ENCODE peak calls at places on chromosomes 2 and 18, in seven cellular contexts. G, S, R, O, Y, A and J are unnamed samples.

GRCh38 chr18:75211721-75212625 is 1.4 kb downstream of the TSHZ1 start:
- DNase-seq in G (peak), S (no peak), R (no peak), O (no peak), Y (peak), A (no peak), J (peak)

GRCh38 chr18:74541703-74542555 is 7.6 kb downstream of the CNDP1 start:
- DNase-seq in G (no peak), S (no peak), R (no peak), O (peak), Y (no peak), A (no peak), J (no peak)

GRCh38 chr2:159140070-159140774 is 146.3 kb downstream of the WDSUB1 start:
- DNase-seq in G (peak), S (no peak), R (no peak), O (no peak), Y (no peak), A (no peak), J (no peak)

GRCh38 chr2:169732583-169733358 is 861 bp upstream of the KLHL23 start:
- DNase-seq in G (no peak), S (no peak), R (no peak), O (no peak), Y (peak), A (no peak), J (no peak)

GRCh38 chr2:5467506-5467905 is 224.7 kb upstream of the SOX11 start:
- DNase-seq in G (no peak), S (no peak), R (no peak), O (no peak), Y (no peak), A (no peak), J (no peak)

GRCh38 chr18:49212819-49213218 is 247.6 kb downstream of the DYM start:
- DNase-seq in G (no peak), S (no peak), R (peak), O (no peak), Y (no peak), A (no peak), J (no peak)

GRCh38 chr2:166404831-166405568 is 29.3 kb upstream of the SCN9A start:
- DNase-seq in G (no peak), S (no peak), R (no peak), O (no peak), Y (no peak), A (no peak), J (no peak)

GRCh38 chr2:191582355-191582754 is 95.6 kb upstream of the NABP1 start:
- DNase-seq in G (no peak), S (no peak), R (peak), O (no peak), Y (no peak), A (peak), J (no peak)

GRCh38 chr18:48851563-48851962 is 99.2 kb downstream of the SMAD7 start:
- DNase-seq in G (no peak), S (no peak), R (no peak), O (peak), Y (peak), A (no peak), J (peak)

GRCh38 chr18:79583984-79584401 is 95.6 kb upstream of the CTDP1 start:
- DNase-seq in G (no peak), S (peak), R (no peak), O (no peak), Y (no peak), A (no peak), J (no peak)

GRCh38 chr2:162490052-162490717 is 146.3 kb downstream of the GCA start:
- DNase-seq in G (no peak), S (no peak), R (no peak), O (no peak), Y (peak), A (no peak), J (peak)

GRCh38 chr18:57846258-57846657 is 43.1 kb upstream of the ATP8B1 start:
- DNase-seq in G (peak), S (no peak), R (no peak), O (no peak), Y (no peak), A (no peak), J (no peak)

GRCh38 chr2:193549661-193550060 is 1354.9 kb upstream of the TMEFF2 start:
- DNase-seq in G (no peak), S (no peak), R (no peak), O (no peak), Y (no peak), A (no peak), J (no peak)

GRCh38 chr18:24016643-24017042 is 2.1 kb downstream of the TTC39C start:
- DNase-seq in G (peak), S (no peak), R (no peak), O (no peak), Y (no peak), A (no peak), J (no peak)

GRCh38 chr2:241739651-241740050 is 5.2 kb downstream of the D2HGDH start:
- DNase-seq in G (no peak), S (no peak), R (no peak), O (no peak), Y (peak), A (no peak), J (no peak)

GRCh38 chr2:62306751-62307468 is 111.0 kb downstream of the B3GNT2 start:
- DNase-seq in G (peak), S (no peak), R (no peak), O (no peak), Y (peak), A (no peak), J (no peak)

GRCh38 chr2:20516646-20517341 is 69.9 kb downstream of the RHOB start:
- DNase-seq in G (peak), S (no peak), R (no peak), O (peak), Y (no peak), A (no peak), J (peak)

GRCh38 chr2:68225119-68225632 is 27.2 kb downstream of the PPP3R1 start:
- DNase-seq in G (peak), S (no peak), R (no peak), O (no peak), Y (peak), A (no peak), J (peak)

GRCh38 chr2:67216881-67217280 is 180.3 kb upstream of the ETAA1 start:
- DNase-seq in G (no peak), S (no peak), R (no peak), O (no peak), Y (no peak), A (no peak), J (no peak)

GRCh38 chr2:37379881-37380296 is 35.5 kb downstream of the QPCT start:
- DNase-seq in G (peak), S (no peak), R (no peak), O (no peak), Y (no peak), A (no peak), J (no peak)

GRCh38 chr18:73741946-73742345 is 405.7 kb downstream of the FBXO15 start:
- DNase-seq in G (no peak), S (no peak), R (no peak), O (no peak), Y (no peak), A (no peak), J (no peak)

GRCh38 chr18:7856099-7856498 is 289.0 kb downstream of the PTPRM start:
- DNase-seq in G (no peak), S (no peak), R (no peak), O (no peak), Y (no peak), A (no peak), J (no peak)

GRCh38 chr18:47931707-47932103 is 1.2 kb upstream of the SMAD2 start:
- DNase-seq in G (no peak), S (no peak), R (no peak), O (no peak), Y (peak), A (no peak), J (no peak)

GRCh38 chr2:147172493-147173185 is 672.2 kb upstream of the ACVR2A start:
- DNase-seq in G (no peak), S (no peak), R (no peak), O (peak), Y (no peak), A (no peak), J (no peak)

GRCh38 chr2:35468271-35468670 is 887.3 kb upstream of the CRIM1 start:
- DNase-seq in G (no peak), S (no peak), R (no peak), O (no peak), Y (no peak), A (no peak), J (no peak)

GRCh38 chr2:37377187-37377532 is 32.7 kb downstream of the QPCT start:
- DNase-seq in G (no peak), S (no peak), R (no peak), O (no peak), Y (peak), A (no peak), J (no peak)

GRCh38 chr2:150011336-150011735 is 423.8 kb upstream of the MMADHC start:
- DNase-seq in G (no peak), S (no peak), R (no peak), O (no peak), Y (no peak), A (no peak), J (no peak)

GRCh38 chr2:194320520-194320919 is 1336.5 kb upstream of the SLC39A10 start:
- DNase-seq in G (no peak), S (no peak), R (no peak), O (no peak), Y (no peak), A (no peak), J (no peak)

GRCh38 chr18:59718108-59719057 is 21.2 kb upstream of the CCBE1 start:
- DNase-seq in G (peak), S (no peak), R (peak), O (no peak), Y (no peak), A (peak), J (no peak)

GRCh38 chr2:9758741-9759140 is 84.5 kb upstream of the TAF1B start:
- DNase-seq in G (no peak), S (no peak), R (no peak), O (no peak), Y (no peak), A (no peak), J (no peak)

GRCh38 chr18:75211002-75211621 is 515 bp downstream of the TSHZ1 start:
- DNase-seq in G (peak), S (no peak), R (no peak), O (no peak), Y (peak), A (no peak), J (peak)

GRCh38 chr2:148052687-148053086 is 31.8 kb downstream of the MBD5 start:
- DNase-seq in G (no peak), S (no peak), R (no peak), O (no peak), Y (no peak), A (no peak), J (no peak)

GRCh38 chr2:189580662-189581353 is at the start of gene SLC40A1:
- DNase-seq in G (peak), S (peak), R (no peak), O (no peak), Y (peak), A (no peak), J (peak)

GRCh38 chr18:14999085-14999975 is 251.4 kb downstream of the ANKRD30B start:
- DNase-seq in G (no peak), S (peak), R (no peak), O (no peak), Y (no peak), A (no peak), J (no peak)

GRCh38 chr2:134119672-134120159 is 134.2 kb upstream of the MGAT5 start:
- DNase-seq in G (peak), S (peak), R (peak), O (peak), Y (peak), A (peak), J (peak)

GRCh38 chr2:134118279-134119116 is 135.4 kb upstream of the MGAT5 start:
- DNase-seq in G (peak), S (no peak), R (peak), O (peak), Y (peak), A (peak), J (peak)

GRCh38 chr2:134120718-134121630 is 132.9 kb upstream of the MGAT5 start:
- DNase-seq in G (peak), S (no peak), R (no peak), O (peak), Y (peak), A (no peak), J (peak)

GRCh38 chr2:134119117-134119671 is 134.7 kb upstream of the MGAT5 start:
- DNase-seq in G (peak), S (no peak), R (no peak), O (no peak), Y (no peak), A (no peak), J (no peak)

GRCh38 chr2:134120160-134120717 is 133.6 kb upstream of the MGAT5 start:
- DNase-seq in G (peak), S (no peak), R (no peak), O (no peak), Y (no peak), A (no peak), J (no peak)
- TF ChIP-seq CTCF in G (no peak), S (no peak), R (no peak), O (no peak), Y (no peak), A (no peak), J (no peak)

GRCh38 chr2:137118140-137118539 is 352.8 kb downstream of the THSD7B start:
- DNase-seq in G (no peak), S (no peak), R (no peak), O (no peak), Y (no peak), A (no peak), J (no peak)
- TF ChIP-seq CTCF in G (no peak), S (no peak), R (no peak), O (no peak), Y (no peak), A (no peak), J (no peak)

DNA sequence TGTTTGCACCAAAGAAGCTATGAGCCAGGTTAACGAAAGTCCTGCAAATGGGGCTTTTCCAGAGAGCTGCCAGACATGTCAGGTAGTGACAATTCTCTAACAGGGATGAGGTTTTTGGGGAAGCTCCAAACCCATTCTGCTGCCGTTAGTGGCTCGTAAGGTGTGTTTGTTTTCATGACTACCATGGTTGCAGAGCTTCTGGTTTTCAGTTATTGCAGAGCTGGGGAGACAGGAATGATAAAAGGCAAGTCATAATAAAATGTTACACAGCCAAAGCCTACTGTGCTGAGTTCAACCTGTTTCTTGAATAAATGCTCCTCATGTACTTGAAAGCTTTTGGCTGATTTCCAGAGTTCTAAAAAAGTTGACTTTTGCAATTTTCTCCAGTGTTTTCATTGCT is 209.2 kb upstream of the STK17B start:
- DNase-seq in G (no peak), S (no peak), R (no peak), O (no peak), Y (no peak), A (no peak), J (no peak)
- TF ChIP-seq CTCF in G (no peak), S (no peak), R (no peak), O (no peak), Y (no peak), A (no peak), J (no peak)

DNA sequence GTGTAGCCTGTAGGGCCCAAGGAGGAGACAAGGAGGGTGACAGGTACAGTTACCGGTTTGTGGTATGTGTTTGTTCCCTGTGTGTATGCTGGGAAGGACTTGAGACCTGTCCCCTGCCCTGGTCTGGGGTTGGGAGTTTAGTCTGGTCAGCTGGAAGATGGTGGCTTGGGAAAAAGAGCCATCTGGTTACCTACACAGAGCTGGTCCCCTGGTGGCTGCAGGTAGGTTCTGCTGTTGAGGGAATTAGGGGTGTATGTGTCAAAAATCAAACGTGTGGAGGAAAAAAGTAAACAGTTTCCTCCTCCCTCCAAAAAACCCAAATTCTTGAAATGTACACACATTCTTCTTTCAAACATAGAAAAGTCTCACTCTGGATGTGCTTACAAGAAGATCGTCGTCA is 24.3 kb downstream of the PTMA start:
- DNase-seq in G (no peak), S (no peak), R (no peak), O (no peak), Y (no peak), A (no peak), J (no peak)
- TF ChIP-seq CTCF in G (no peak), S (no peak), R (no peak), O (no peak), Y (no peak), A (peak), J (no peak)

GRCh38 chr2:124524155-124524910 is 499.2 kb downstream of the CNTNAP5 start:
- DNase-seq in G (no peak), S (no peak), R (no peak), O (no peak), Y (no peak), A (no peak), J (no peak)

GRCh38 chr2:124533226-124533954 is 508.3 kb downstream of the CNTNAP5 start:
- DNase-seq in G (no peak), S (no peak), R (no peak), O (no peak), Y (no peak), A (no peak), J (no peak)

GRCh38 chr2:124534015-124534414 is 508.9 kb downstream of the CNTNAP5 start:
- DNase-seq in G (no peak), S (no peak), R (no peak), O (no peak), Y (no peak), A (no peak), J (no peak)

GRCh38 chr2:124530203-124530602 is 505.1 kb downstream of the CNTNAP5 start:
- DNase-seq in G (no peak), S (no peak), R (no peak), O (no peak), Y (no peak), A (no peak), J (no peak)
- TF ChIP-seq CTCF in G (no peak), S (no peak), R (no peak), O (no peak), Y (no peak), A (no peak), J (no peak)